ENCODE peak calls at places on chromosomes 6 and 20, in nine cellular contexts. One of them, this sample, is unnamed.

GRCh38 chr6:6600865-6601264 is 12.3 kb downstream of the LY86 start:
- DNase-seq in lung: no peak
- DNase-seq in WERI-Rb-1: no peak
- DNase-seq in ascending aorta: no peak
- DNase-seq in left lung: no peak
- DNase-seq in BE2C: no peak
- DNase-seq in skeletal muscle cell: no peak
- DNase-seq in pancreas: no peak
- DNase-seq in tibial nerve: no peak
- DNase-seq in this sample: no peak

GRCh38 chr6:53527249-53527765 is 17.6 kb downstream of the GCLC start:
- DNase-seq in lung: no peak
- DNase-seq in WERI-Rb-1: no peak
- DNase-seq in ascending aorta: no peak
- DNase-seq in left lung: no peak
- DNase-seq in BE2C: no peak
- DNase-seq in skeletal muscle cell: no peak
- DNase-seq in pancreas: no peak
- DNase-seq in tibial nerve: no peak
- DNase-seq in this sample: no peak

GRCh38 chr6:137427670-137428290 is 66.4 kb downstream of the OLIG3 start:
- DNase-seq in lung: no peak
- DNase-seq in WERI-Rb-1: no peak
- DNase-seq in ascending aorta: no peak
- DNase-seq in left lung: no peak
- DNase-seq in BE2C: no peak
- DNase-seq in skeletal muscle cell: no peak
- DNase-seq in pancreas: no peak
- DNase-seq in tibial nerve: no peak
- DNase-seq in this sample: no peak

GRCh38 chr6:33886673-33887144 is 82.9 kb upstream of the MLN start:
- DNase-seq in lung: peak
- DNase-seq in WERI-Rb-1: no peak
- DNase-seq in ascending aorta: no peak
- DNase-seq in left lung: no peak
- DNase-seq in BE2C: no peak
- DNase-seq in skeletal muscle cell: peak
- DNase-seq in pancreas: no peak
- DNase-seq in tibial nerve: no peak
- DNase-seq in this sample: no peak

GRCh38 chr6:46421239-46421638 is 70.0 kb downstream of the RCAN2 start:
- DNase-seq in lung: no peak
- DNase-seq in WERI-Rb-1: no peak
- DNase-seq in ascending aorta: no peak
- DNase-seq in left lung: no peak
- DNase-seq in BE2C: no peak
- DNase-seq in skeletal muscle cell: peak
- DNase-seq in pancreas: no peak
- DNase-seq in tibial nerve: no peak
- DNase-seq in this sample: no peak

GRCh38 chr6:148451690-148452089 is 109.1 kb downstream of the SASH1 start:
- DNase-seq in lung: no peak
- DNase-seq in WERI-Rb-1: no peak
- DNase-seq in ascending aorta: no peak
- DNase-seq in left lung: no peak
- DNase-seq in BE2C: no peak
- DNase-seq in skeletal muscle cell: no peak
- DNase-seq in pancreas: no peak
- DNase-seq in tibial nerve: no peak
- DNase-seq in this sample: no peak

GRCh38 chr6:154511735-154512097 is 1.2 kb upstream of the CNKSR3 start:
- DNase-seq in lung: no peak
- DNase-seq in WERI-Rb-1: no peak
- DNase-seq in ascending aorta: no peak
- DNase-seq in left lung: no peak
- DNase-seq in BE2C: no peak
- DNase-seq in skeletal muscle cell: no peak
- DNase-seq in pancreas: no peak
- DNase-seq in tibial nerve: no peak
- DNase-seq in this sample: no peak

GRCh38 chr6:118656822-118657451 is 5.5 kb upstream of the CEP85L start:
- DNase-seq in lung: no peak
- DNase-seq in WERI-Rb-1: no peak
- DNase-seq in ascending aorta: no peak
- DNase-seq in left lung: no peak
- DNase-seq in BE2C: no peak
- DNase-seq in skeletal muscle cell: no peak
- DNase-seq in pancreas: no peak
- DNase-seq in tibial nerve: no peak
- DNase-seq in this sample: no peak

GRCh38 chr6:30900863-30901417 is 7.1 kb upstream of the GTF2H4 start:
- DNase-seq in lung: no peak
- DNase-seq in WERI-Rb-1: no peak
- DNase-seq in ascending aorta: no peak
- DNase-seq in left lung: no peak
- DNase-seq in BE2C: no peak
- DNase-seq in skeletal muscle cell: no peak
- DNase-seq in pancreas: no peak
- DNase-seq in tibial nerve: no peak
- DNase-seq in this sample: no peak

GRCh38 chr6:156779206-156780116 is 2.3 kb downstream of the ARID1B start:
- DNase-seq in lung: peak
- DNase-seq in WERI-Rb-1: peak
- DNase-seq in ascending aorta: peak
- DNase-seq in left lung: peak
- DNase-seq in BE2C: peak
- DNase-seq in skeletal muscle cell: no peak
- DNase-seq in pancreas: peak
- DNase-seq in tibial nerve: no peak
- DNase-seq in this sample: no peak

GRCh38 chr6:88209301-88209700 is 43.2 kb upstream of the CNR1 start:
- DNase-seq in lung: no peak
- DNase-seq in WERI-Rb-1: no peak
- DNase-seq in ascending aorta: no peak
- DNase-seq in left lung: no peak
- DNase-seq in BE2C: no peak
- DNase-seq in skeletal muscle cell: no peak
- DNase-seq in pancreas: no peak
- DNase-seq in tibial nerve: no peak
- DNase-seq in this sample: no peak

GRCh38 chr6:156526081-156526480 is 251.1 kb upstream of the ARID1B start:
- DNase-seq in lung: no peak
- DNase-seq in WERI-Rb-1: no peak
- DNase-seq in ascending aorta: no peak
- DNase-seq in left lung: no peak
- DNase-seq in BE2C: no peak
- DNase-seq in skeletal muscle cell: no peak
- DNase-seq in pancreas: no peak
- DNase-seq in tibial nerve: no peak
- DNase-seq in this sample: no peak

GRCh38 chr6:119428647-119429046 is 79.1 kb upstream of the MAN1A1 start:
- DNase-seq in lung: no peak
- DNase-seq in WERI-Rb-1: no peak
- DNase-seq in ascending aorta: no peak
- DNase-seq in left lung: no peak
- DNase-seq in BE2C: no peak
- DNase-seq in skeletal muscle cell: no peak
- DNase-seq in pancreas: no peak
- DNase-seq in tibial nerve: no peak
- DNase-seq in this sample: no peak

GRCh38 chr6:157912326-157912725 is 69.3 kb upstream of the SYNJ2 start:
- DNase-seq in lung: no peak
- DNase-seq in WERI-Rb-1: no peak
- DNase-seq in ascending aorta: no peak
- DNase-seq in left lung: no peak
- DNase-seq in BE2C: no peak
- DNase-seq in skeletal muscle cell: peak
- DNase-seq in pancreas: no peak
- DNase-seq in tibial nerve: no peak
- DNase-seq in this sample: no peak

GRCh38 chr6:37339911-37340638 is 13.7 kb upstream of the RNF8 start:
- DNase-seq in lung: no peak
- DNase-seq in WERI-Rb-1: no peak
- DNase-seq in ascending aorta: no peak
- DNase-seq in left lung: no peak
- DNase-seq in BE2C: no peak
- DNase-seq in skeletal muscle cell: no peak
- DNase-seq in pancreas: no peak
- DNase-seq in tibial nerve: no peak
- DNase-seq in this sample: no peak
- H3K4me3 ChIP-seq in lung: no peak
- H3K4me3 ChIP-seq in WERI-Rb-1: no peak
- H3K4me3 ChIP-seq in ascending aorta: no peak
- H3K4me3 ChIP-seq in left lung: no peak
- H3K4me3 ChIP-seq in BE2C: no peak
- H3K4me3 ChIP-seq in skeletal muscle cell: no peak
- H3K4me3 ChIP-seq in pancreas: no peak
- H3K4me3 ChIP-seq in tibial nerve: no peak
- H3K4me3 ChIP-seq in this sample: no peak

DNA sequence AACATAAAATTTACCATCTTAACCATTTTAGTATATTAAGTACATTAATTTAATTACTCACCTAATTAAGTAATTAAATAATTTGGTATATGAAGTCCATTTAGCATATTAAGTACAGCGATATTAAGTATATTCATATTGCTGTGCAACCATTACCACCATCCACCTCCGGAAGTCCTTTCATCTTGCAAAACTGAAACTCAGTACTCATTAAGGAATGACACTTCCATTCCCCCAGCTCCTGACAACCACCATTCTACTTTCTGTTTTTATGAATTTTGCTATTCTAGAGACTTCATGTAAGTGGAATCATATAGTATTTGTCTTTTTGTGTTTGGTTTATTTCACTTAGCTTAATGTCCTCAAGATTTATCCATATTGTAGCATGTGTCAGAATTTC is 61.1 kb upstream of the GTSF1L start:
- DNase-seq in lung: no peak
- DNase-seq in WERI-Rb-1: no peak
- DNase-seq in ascending aorta: no peak
- DNase-seq in left lung: no peak
- DNase-seq in BE2C: no peak
- DNase-seq in skeletal muscle cell: no peak
- DNase-seq in pancreas: no peak
- DNase-seq in tibial nerve: no peak
- DNase-seq in this sample: no peak
- H3K4me3 ChIP-seq in lung: no peak
- H3K4me3 ChIP-seq in WERI-Rb-1: no peak
- H3K4me3 ChIP-seq in ascending aorta: no peak
- H3K4me3 ChIP-seq in left lung: no peak
- H3K4me3 ChIP-seq in BE2C: no peak
- H3K4me3 ChIP-seq in skeletal muscle cell: no peak
- H3K4me3 ChIP-seq in pancreas: no peak
- H3K4me3 ChIP-seq in tibial nerve: no peak
- H3K4me3 ChIP-seq in this sample: no peak

GRCh38 chr20:43055181-43055884 is 134.4 kb downstream of the PTPRT start:
- DNase-seq in lung: no peak
- DNase-seq in WERI-Rb-1: no peak
- DNase-seq in ascending aorta: no peak
- DNase-seq in left lung: no peak
- DNase-seq in BE2C: no peak
- DNase-seq in skeletal muscle cell: no peak
- DNase-seq in pancreas: no peak
- DNase-seq in tibial nerve: no peak
- DNase-seq in this sample: no peak
- H3K4me3 ChIP-seq in lung: no peak
- H3K4me3 ChIP-seq in WERI-Rb-1: no peak
- H3K4me3 ChIP-seq in ascending aorta: no peak
- H3K4me3 ChIP-seq in left lung: no peak
- H3K4me3 ChIP-seq in BE2C: no peak
- H3K4me3 ChIP-seq in skeletal muscle cell: no peak
- H3K4me3 ChIP-seq in pancreas: no peak
- H3K4me3 ChIP-seq in tibial nerve: no peak
- H3K4me3 ChIP-seq in this sample: no peak

DNA sequence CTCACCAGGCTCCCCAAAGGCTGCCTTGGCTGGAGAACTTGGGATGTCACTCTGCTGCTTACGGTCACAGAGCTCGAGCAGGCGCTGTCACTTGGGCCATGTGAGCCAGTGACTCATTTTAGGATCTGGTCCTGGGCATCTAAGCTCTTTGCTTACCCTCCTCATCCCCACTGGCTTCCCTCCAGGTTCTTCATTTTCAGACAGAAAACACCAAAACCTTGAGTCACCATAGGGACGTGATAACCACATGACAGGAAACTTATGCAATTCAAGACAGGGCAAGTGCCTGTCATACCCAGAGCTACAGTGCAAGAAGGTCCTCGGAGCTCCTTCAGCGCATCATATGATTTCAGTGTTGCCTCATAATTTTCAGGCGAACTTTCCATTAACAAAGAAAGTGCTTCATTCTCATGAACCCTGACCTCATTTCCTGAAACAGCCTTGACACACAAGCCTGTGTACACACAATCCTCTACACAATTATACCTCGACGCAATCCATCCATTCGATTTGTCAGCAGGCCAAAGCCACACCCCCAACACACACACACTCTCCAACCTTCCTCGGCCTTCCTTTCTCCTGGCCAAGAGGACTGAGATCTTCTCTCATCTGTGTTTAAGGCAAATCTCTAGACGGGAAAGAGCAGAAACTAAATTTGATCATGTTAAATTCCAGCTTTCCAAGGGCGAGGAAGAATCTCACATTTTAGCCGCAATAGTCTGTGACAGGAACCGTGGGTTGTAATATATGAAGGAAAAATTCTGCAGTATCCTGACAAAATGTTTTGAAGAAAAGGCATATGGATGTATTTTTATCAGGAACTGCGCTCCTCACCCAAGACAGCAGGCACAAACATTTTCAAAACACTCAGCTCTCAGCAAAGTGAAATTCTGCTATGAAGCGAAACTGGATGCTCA is 25.3 kb downstream of the TBC1D7 start:
- DNase-seq in lung: peak
- DNase-seq in WERI-Rb-1: no peak
- DNase-seq in ascending aorta: peak
- DNase-seq in left lung: peak
- DNase-seq in BE2C: no peak
- DNase-seq in skeletal muscle cell: peak
- DNase-seq in pancreas: no peak
- DNase-seq in tibial nerve: no peak
- DNase-seq in this sample: peak
- H3K4me3 ChIP-seq in lung: no peak
- H3K4me3 ChIP-seq in WERI-Rb-1: no peak
- H3K4me3 ChIP-seq in ascending aorta: peak
- H3K4me3 ChIP-seq in left lung: no peak
- H3K4me3 ChIP-seq in BE2C: no peak
- H3K4me3 ChIP-seq in skeletal muscle cell: no peak
- H3K4me3 ChIP-seq in pancreas: no peak
- H3K4me3 ChIP-seq in tibial nerve: peak
- H3K4me3 ChIP-seq in this sample: peak

GRCh38 chr6:145310116-145310515 is 425.2 kb downstream of the EPM2A start:
- DNase-seq in lung: no peak
- DNase-seq in WERI-Rb-1: no peak
- DNase-seq in ascending aorta: no peak
- DNase-seq in left lung: no peak
- DNase-seq in BE2C: no peak
- DNase-seq in skeletal muscle cell: no peak
- DNase-seq in pancreas: no peak
- DNase-seq in tibial nerve: no peak
- DNase-seq in this sample: no peak
- H3K4me3 ChIP-seq in lung: no peak
- H3K4me3 ChIP-seq in WERI-Rb-1: no peak
- H3K4me3 ChIP-seq in ascending aorta: no peak
- H3K4me3 ChIP-seq in left lung: no peak
- H3K4me3 ChIP-seq in BE2C: no peak
- H3K4me3 ChIP-seq in skeletal muscle cell: no peak
- H3K4me3 ChIP-seq in pancreas: no peak
- H3K4me3 ChIP-seq in tibial nerve: no peak
- H3K4me3 ChIP-seq in this sample: no peak